ENCODE peak calls at places on chromosome 1, in seven cellular contexts. X, O, B, J, D, Y and I are unnamed samples.
A peak's percentile ranks its signal among the peaks of the same experiment; 100 is the strongest.

GRCh38 chr1:83022206-83022605 is 976.7 kb downstream of the TTLL7 start:
- DNase-seq in X (no peak), B (no peak), O (no peak), J (no peak), D (no peak), Y (no peak), I (no peak)

GRCh38 chr1:87329051-87329755 is 523 bp downstream of the LMO4 start:
- DNase-seq in B (peak; percentile 53), D (no peak), X (peak; percentile 74), O (peak; percentile 60), Y (peak; percentile 54), J (no peak), I (peak; percentile 38)

GRCh38 chr1:87684194-87684593 is 355.5 kb downstream of the LMO4 start:
- DNase-seq in D (no peak), O (no peak), B (peak; percentile 51), X (no peak), Y (no peak), J (no peak), I (peak; percentile 41)

GRCh38 chr1:168256164-168256563 is 24.5 kb upstream of the TBX19 start:
- DNase-seq in O (no peak), D (no peak), X (no peak), Y (no peak), B (no peak), J (no peak), I (no peak)

GRCh38 chr1:11501906-11502485 is 23.0 kb downstream of the DISP3 start:
- DNase-seq in O (no peak), X (no peak), J (no peak), D (no peak), Y (no peak), B (no peak), I (no peak)

GRCh38 chr1:178102218-178102617 is 8.3 kb downstream of the RASAL2 start:
- DNase-seq in J (no peak), B (no peak), Y (peak; percentile 44), O (no peak), X (no peak), D (no peak), I (no peak)

GRCh38 chr1:103616362-103616761 is 865 bp upstream of the AMY2A start:
- DNase-seq in X (no peak), J (no peak), B (no peak), Y (no peak), D (no peak), O (no peak), I (no peak)

GRCh38 chr1:225677350-225678124 is 24.6 kb upstream of the ENAH start:
- DNase-seq in X (no peak), B (peak; percentile 79), O (no peak), D (no peak), Y (no peak), J (no peak), I (no peak)

GRCh38 chr1:28296401-28297220 is 32.2 kb upstream of the MED18 start:
- DNase-seq in Y (peak; percentile 88), D (no peak), O (peak; percentile 57), X (no peak), J (no peak), B (peak; percentile 66), I (no peak)

GRCh38 chr1:119978018-119978505 is 81.7 kb upstream of the ADAM30 start:
- DNase-seq in O (no peak), J (no peak), D (no peak), X (no peak), B (no peak), Y (no peak), I (no peak)

GRCh38 chr1:978069-978834 is 3.6 kb downstream of the PERM1 start:
- DNase-seq in J (no peak), Y (no peak), O (peak; percentile 59), B (no peak), X (peak; percentile 67), D (no peak), I (no peak)

GRCh38 chr1:210532223-210532598 is 203.5 kb downstream of the HHAT start:
- DNase-seq in Y (no peak), X (peak; percentile 31), D (no peak), J (no peak), B (no peak), O (no peak), I (no peak)

GRCh38 chr1:243980471-243980870 is 70.6 kb upstream of the ZBTB18 start:
- DNase-seq in D (no peak), Y (no peak), O (no peak), J (no peak), B (no peak), X (no peak), I (no peak)

GRCh38 chr1:1599030-1599916 is 662 bp downstream of the FNDC10 start:
- DNase-seq in B (peak; percentile 82), Y (no peak), J (no peak), X (peak; percentile 88), D (no peak), O (peak; percentile 81), I (no peak)

GRCh38 chr1:91803133-91803532 is 82.8 kb downstream of the TGFBR3 start:
- DNase-seq in B (no peak), J (no peak), Y (no peak), D (no peak), X (no peak), O (no peak), I (no peak)

GRCh38 chr1:6788946-6789345 is 3.7 kb downstream of the CAMTA1 start:
- DNase-seq in X (no peak), Y (peak; percentile 41), J (no peak), B (no peak), O (no peak), D (no peak), I (no peak)

GRCh38 chr1:36248250-36248894 is 24.1 kb downstream of the THRAP3 start:
- DNase-seq in Y (peak; percentile 95), J (no peak), B (no peak), D (peak; percentile 75), O (no peak), X (no peak), I (no peak)

GRCh38 chr1:2454227-2454626 is 21.9 kb upstream of the PLCH2 start:
- DNase-seq in J (no peak), B (no peak), Y (no peak), D (no peak), X (no peak), O (no peak), I (no peak)

DNA sequence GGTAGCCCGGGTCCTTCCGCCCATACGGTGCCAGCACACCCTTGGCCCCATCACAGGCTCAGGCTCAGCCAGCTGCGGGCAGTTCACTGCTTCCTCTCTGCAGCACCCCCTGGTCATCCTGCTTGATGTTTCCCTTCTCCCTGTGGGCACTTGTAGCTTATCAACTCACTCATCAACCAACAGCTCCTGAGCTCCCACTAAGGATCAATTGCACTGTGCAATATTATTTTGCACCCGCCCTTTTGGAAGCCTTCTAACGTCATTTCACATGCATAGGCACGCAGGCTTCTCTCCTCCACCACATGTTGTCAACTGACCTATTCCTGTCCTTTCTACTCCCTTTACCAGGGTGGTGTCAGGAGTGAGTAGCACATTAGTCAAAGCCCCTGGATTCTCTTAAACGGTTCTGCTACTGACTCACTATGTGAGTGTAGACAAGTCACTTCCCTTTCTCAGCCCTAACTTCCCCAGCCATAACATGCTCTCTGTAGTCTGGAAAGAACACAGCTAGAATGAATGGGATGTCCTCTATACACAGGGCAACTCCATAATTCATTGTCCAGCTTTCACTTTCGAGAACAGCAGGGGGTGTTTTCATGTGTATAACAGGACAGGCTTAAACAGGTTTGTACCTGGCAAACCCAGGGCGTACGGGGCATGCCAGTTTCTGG is 47.1 kb upstream of the IRF2BP2 start:
- DNase-seq in J (no peak), X (peak; percentile 39), B (no peak), O (no peak), D (peak; percentile 86), Y (peak; percentile 38), I (peak; percentile 89)
- TF ChIP-seq JUND in J (no peak), X (peak; percentile 79), B (no peak), O (no peak), D (peak; percentile 88), Y (no peak), I (no peak)

DNA sequence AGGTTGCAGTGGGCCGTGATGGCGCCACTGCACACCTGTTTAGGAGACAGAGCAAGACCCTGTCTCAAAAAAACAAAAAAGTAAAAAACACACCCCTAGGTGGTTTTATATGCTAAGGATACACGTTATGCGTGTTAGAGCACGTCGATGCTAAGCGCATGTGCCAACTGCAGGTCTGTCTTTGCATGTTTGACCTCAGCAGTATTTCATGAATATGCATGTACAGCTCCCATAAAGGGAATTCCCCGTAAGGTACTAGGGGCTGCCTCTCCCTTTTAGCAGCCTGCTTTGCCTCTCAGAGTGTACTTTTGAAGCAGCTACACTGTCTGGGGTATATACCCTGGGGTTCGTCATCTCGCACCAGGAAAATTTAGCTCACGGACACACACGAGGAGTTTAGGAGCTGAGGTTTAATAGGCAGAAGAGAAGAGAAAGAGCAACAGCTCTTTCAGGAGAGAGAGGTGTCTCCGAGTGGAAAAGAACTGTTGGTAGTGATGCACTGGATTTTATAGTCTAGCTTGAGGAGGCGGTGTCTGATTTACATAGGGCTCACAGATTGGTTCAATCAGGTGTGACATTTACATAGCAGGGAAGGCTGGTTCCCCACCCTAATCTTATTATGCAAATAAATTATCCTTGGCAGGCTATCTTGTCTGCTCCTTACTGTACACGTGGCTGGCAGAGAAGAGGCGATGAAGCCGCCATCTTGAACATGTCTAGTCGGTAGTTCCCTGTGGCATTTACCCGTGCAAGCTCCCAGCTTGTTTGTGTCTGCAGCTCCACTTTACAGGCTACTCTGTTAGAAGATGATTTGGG is 4.2 kb upstream of the OTUD3 start:
- DNase-seq in J (no peak), B (no peak), O (no peak), D (no peak), X (no peak), Y (no peak), I (peak; percentile 95)
- TF ChIP-seq JUND in J (no peak), B (no peak), O (no peak), D (no peak), X (no peak), Y (no peak), I (no peak)

DNA sequence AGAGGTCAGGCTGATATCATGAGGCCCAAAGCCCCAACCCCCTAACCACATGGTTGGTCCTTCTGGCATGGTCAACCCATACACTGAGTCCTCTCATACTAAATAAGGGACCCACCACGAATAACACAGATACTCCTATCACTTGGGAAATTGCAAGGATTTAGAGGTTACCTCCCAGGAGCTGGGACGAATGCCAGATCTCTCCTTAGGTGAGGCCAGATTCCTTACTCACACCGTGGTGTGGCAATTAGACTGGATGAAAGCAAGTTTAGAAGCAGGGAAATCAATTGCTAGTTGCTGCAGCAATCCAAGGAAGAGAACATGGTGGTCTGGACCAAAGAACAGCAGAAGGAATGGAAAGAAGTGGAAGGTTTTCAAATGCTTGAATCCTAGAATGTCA is 60.1 kb downstream of the IER5 start:
- DNase-seq in Y (no peak), J (no peak), X (no peak), B (no peak), O (no peak), D (no peak), I (no peak)
- TF ChIP-seq JUND in Y (no peak), J (no peak), X (no peak), B (no peak), O (no peak), D (no peak), I (no peak)

GRCh38 chr1:174642393-174642792 is 194.6 kb downstream of the GPR52 start:
- DNase-seq in D (no peak), X (no peak), B (no peak), Y (no peak), O (no peak), J (no peak), I (no peak)

GRCh38 chr1:174637487-174637886 is 189.7 kb downstream of the GPR52 start:
- DNase-seq in J (no peak), X (no peak), Y (no peak), D (no peak), O (no peak), B (no peak), I (no peak)

GRCh38 chr1:174640783-174641182 is 193.0 kb downstream of the GPR52 start:
- DNase-seq in Y (no peak), O (no peak), X (no peak), B (no peak), J (no peak), D (no peak), I (no peak)

GRCh38 chr1:174643206-174643605 is 195.4 kb downstream of the GPR52 start:
- DNase-seq in Y (no peak), J (no peak), O (no peak), D (no peak), X (no peak), B (no peak), I (no peak)
- TF ChIP-seq JUND in Y (no peak), J (no peak), O (no peak), D (no peak), X (no peak), B (no peak), I (no peak)